ENCODE peak calls at places on chromosomes 5 and 9, in five cellular contexts. J, S, V, D and H are unnamed samples.

GRCh38 chr5:103929310-103930003 is 366.9 kb upstream of the NUDT12 start:
- DNase-seq in S (no peak), J (no peak), V (peak; percentile 58), D (no peak), H (no peak)

GRCh38 chr9:121862371-121862970 is 211.0 kb downstream of the DAB2IP start:
- DNase-seq in V (no peak), J (no peak), S (no peak), D (peak; percentile 34), H (no peak)

GRCh38 chr9:86733929-86734328 is 213.4 kb downstream of the GAS1 start:
- DNase-seq in V (no peak), D (no peak), J (peak; percentile 55), S (no peak), H (no peak)

GRCh38 chr9:82606761-82607382 is 456.1 kb downstream of the RASEF start:
- DNase-seq in V (peak; percentile 81), S (no peak), D (no peak), J (no peak), H (peak; percentile 53)

GRCh38 chr5:24428345-24428744 is 216.4 kb downstream of the CDH10 start:
- DNase-seq in S (no peak), J (no peak), D (no peak), V (no peak), H (no peak)

GRCh38 chr5:102801375-102801774 is 46.3 kb downstream of the PAM start:
- DNase-seq in D (no peak), V (no peak), S (no peak), J (no peak), H (no peak)

GRCh38 chr5:142641681-142642080 is 44.2 kb downstream of the FGF1 start:
- DNase-seq in J (no peak), V (no peak), D (no peak), S (no peak), H (no peak)

GRCh38 chr5:158456756-158457155 is 597.8 kb upstream of the CLINT1 start:
- DNase-seq in J (peak; percentile 39), V (peak; percentile 14), S (no peak), D (no peak), H (no peak)

GRCh38 chr5:59535561-59535960 is 358.0 kb downstream of the PDE4D start:
- DNase-seq in V (no peak), D (no peak), S (no peak), J (no peak), H (no peak)

GRCh38 chr5:54317511-54318260 is 7.3 kb upstream of the ARL15 start:
- DNase-seq in J (no peak), D (no peak), V (no peak), S (no peak), H (no peak)

GRCh38 chr9:25121811-25122210 is 556.4 kb downstream of the TUSC1 start:
- DNase-seq in V (no peak), J (no peak), D (no peak), S (no peak), H (no peak)

GRCh38 chr9:14942037-14942436 is 31.8 kb upstream of the FREM1 start:
- DNase-seq in D (no peak), J (no peak), V (no peak), S (no peak), H (no peak)

GRCh38 chr9:137975936-137976565 is 98.5 kb downstream of the CACNA1B start:
- DNase-seq in J (no peak), V (no peak), D (no peak), S (peak; percentile 76), H (peak; percentile 10)

GRCh38 chr5:56093970-56094369 is 99.2 kb upstream of the IL6ST start:
- DNase-seq in V (no peak), D (no peak), S (no peak), J (no peak), H (no peak)

GRCh38 chr5:95969646-95970358 is 8.2 kb upstream of the ELL2 start:
- DNase-seq in S (no peak), J (no peak), D (no peak), V (no peak), H (no peak)

GRCh38 chr9:132547976-132548730 is 34.3 kb upstream of the BARHL1 start:
- DNase-seq in V (no peak), D (no peak), S (no peak), J (no peak), H (peak; percentile 29)

GRCh38 chr5:60382761-60383160 is 317.2 kb downstream of the DEPDC1B start:
- DNase-seq in V (peak; percentile 32), J (no peak), D (no peak), S (no peak), H (no peak)

GRCh38 chr5:172768573-172769323 is 2.2 kb downstream of the DUSP1 start:
- DNase-seq in J (no peak), D (peak; percentile 68), S (no peak), V (peak; percentile 27), H (no peak)
- H3K4me3 ChIP-seq in J (peak overlapping the region; percentile 80), D (peak overlapping the region; percentile 94), S (peak overlapping the region; percentile 97), V (no peak overlapping the region), H (no peak overlapping the region)

DNA sequence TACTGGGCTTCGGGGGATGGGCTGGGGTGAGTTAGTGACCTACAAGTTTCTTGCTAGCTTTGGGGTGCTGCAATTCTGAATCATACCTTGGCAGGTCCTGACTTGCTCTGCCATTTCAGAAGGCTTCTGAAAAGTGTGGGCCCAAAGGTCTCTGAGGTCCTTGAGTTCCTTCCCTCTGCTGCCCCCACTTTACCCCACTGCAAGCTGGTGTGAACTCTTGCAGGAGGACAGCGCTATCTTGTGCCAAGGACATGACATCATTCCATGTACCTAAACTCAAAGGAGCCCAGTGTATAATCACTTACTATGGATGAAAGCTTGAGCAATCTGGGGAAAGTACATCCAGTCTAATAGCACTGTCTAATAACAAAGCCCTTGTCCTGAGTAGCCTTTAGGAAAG is 157.4 kb downstream of the RMI1 start:
- DNase-seq in D (no peak), S (no peak), V (no peak), J (no peak), H (no peak)
- H3K27me3 ChIP-seq in D (peaks cover 12% of the 10 kb centered on the region), S (peaks cover 29% of the 10 kb centered on the region), V (peaks cover 8% of the 10 kb centered on the region), J (no peaks in the 10 kb centered on the region), H (peaks cover 35% of the 10 kb centered on the region)

GRCh38 chr5:139364466-139364865 is 18.6 kb downstream of the SLC23A1 start:
- DNase-seq in J (no peak), D (no peak), S (no peak), V (no peak), H (no peak)
- H3K36me3 ChIP-seq in J (peaks cover 51% of the 10 kb centered on the region), D (peaks cover 61% of the 10 kb centered on the region), S (peaks cover 58% of the 10 kb centered on the region), V (peaks cover 3% of the 10 kb centered on the region), H (peaks cover 17% of the 10 kb centered on the region)

GRCh38 chr9:3733039-3733408 is 207.2 kb upstream of the RFX3 start:
- DNase-seq in D (no peak), J (no peak), S (no peak), V (no peak), H (no peak)
- H3K4me3 ChIP-seq in D (no peak overlapping the region), J (no peak overlapping the region), S (no peak overlapping the region), V (no peak overlapping the region), H (no peak overlapping the region)

DNA sequence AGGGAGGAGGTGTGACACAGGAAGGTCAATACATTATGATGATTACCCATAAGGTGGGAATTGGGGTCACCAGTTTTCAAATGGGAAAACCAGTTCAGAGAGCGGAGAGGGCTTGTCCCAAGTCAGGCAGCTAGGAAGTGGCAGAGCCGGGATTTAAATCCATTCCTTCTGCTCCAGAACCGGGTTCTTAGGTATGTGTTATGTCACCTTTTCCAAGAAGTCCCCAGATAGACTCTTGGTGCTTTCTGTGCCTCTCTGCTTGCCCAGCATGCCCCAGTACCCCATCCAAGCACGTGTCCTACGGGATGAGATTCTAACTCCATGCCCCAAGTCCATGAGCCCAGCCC is 69.9 kb downstream of the LMX1B start:
- DNase-seq in J (no peak), D (no peak), V (no peak), S (no peak), H (no peak)
- H3K27me3 ChIP-seq in J (no peaks in the 10 kb centered on the region), D (peaks cover 11% of the 10 kb centered on the region), V (peaks cover 60% of the 10 kb centered on the region), S (peaks cover 82% of the 10 kb centered on the region), H (peaks cover 58% of the 10 kb centered on the region)

GRCh38 chr9:33366979-33367480 is 35.3 kb downstream of the AQP7 start:
- DNase-seq in S (no peak), V (no peak), D (no peak), J (no peak), H (no peak)
- H3K36me3 ChIP-seq in S (peaks cover 82% of the 10 kb centered on the region), V (peaks cover 3% of the 10 kb centered on the region), D (peaks cover 87% of the 10 kb centered on the region), J (peaks cover 67% of the 10 kb centered on the region), H (peaks cover 15% of the 10 kb centered on the region)